ENCODE peak calls at places on chromosomes 7 and 10, in six cellular contexts. E is naive thymus-derived CD4-positive, alpha-beta T cell; W is IMR-90; K is CD8-positive, alpha-beta memory T cell; G is adrenal gland; U is endothelial cell of umbilical vein. A is an unnamed sample. For H3K4me1, the result is how much of the 10 kb centered on the place peaks cover.

GRCh38 chr7:100208911-100209408 is 10.8 kb upstream of the PVRIG start:
- DNase-seq in E (no peak), K (no peak), W (no peak), U (no peak), G (peak), A (no peak)

GRCh38 chr7:18671176-18671575 is 175.6 kb downstream of the HDAC9 start:
- DNase-seq in E (no peak), W (no peak), U (no peak), K (no peak), G (no peak), A (no peak)

GRCh38 chr10:127984944-127985343 is 78.0 kb downstream of the PTPRE start:
- DNase-seq in U (no peak), K (no peak), E (no peak), W (no peak), G (no peak), A (no peak)

GRCh38 chr10:3655528-3655927 is 129.5 kb downstream of the KLF6 start:
- DNase-seq in G (no peak), U (no peak), E (no peak), K (no peak), W (no peak), A (no peak)

GRCh38 chr10:99571816-99572215 is 39.1 kb downstream of the NKX2-3 start:
- DNase-seq in U (no peak), E (no peak), K (no peak), G (no peak), W (no peak), A (no peak)

GRCh38 chr7:107854989-107855388 is 36.0 kb upstream of the DLD start:
- DNase-seq in G (no peak), W (peak), U (peak), K (no peak), E (no peak), A (no peak)

GRCh38 chr7:14833707-14834106 is 68.8 kb downstream of the DGKB start:
- DNase-seq in U (no peak), W (no peak), G (no peak), K (no peak), E (no peak), A (no peak)

GRCh38 chr7:98881561-98882315 is 3.4 kb downstream of the TRRAP start:
- DNase-seq in E (no peak), U (no peak), W (no peak), K (no peak), G (peak), A (no peak)

GRCh38 chr7:47743898-47744612 is 162.1 kb upstream of the TNS3 start:
- DNase-seq in W (no peak), G (peak), E (no peak), U (peak), K (no peak), A (peak)

GRCh38 chr10:104614245-104614831 is 26.8 kb upstream of the SORCS3 start:
- DNase-seq in E (no peak), G (no peak), U (no peak), K (no peak), W (peak), A (no peak)

GRCh38 chr10:71366710-71367109 is 30.0 kb upstream of the CDH23 start:
- DNase-seq in E (no peak), W (no peak), K (no peak), U (no peak), G (no peak), A (no peak)

GRCh38 chr7:69746383-69746782 is 148.1 kb downstream of the AUTS2 start:
- DNase-seq in U (no peak), E (no peak), W (no peak), G (no peak), K (no peak), A (peak)

GRCh38 chr10:6175329-6176055 is 27.2 kb upstream of the PFKFB3 start:
- DNase-seq in W (no peak), U (no peak), E (no peak), K (no peak), G (no peak), A (no peak)

GRCh38 chr10:6174201-6174874 is 28.4 kb upstream of the PFKFB3 start:
- DNase-seq in G (no peak), W (no peak), U (no peak), E (no peak), K (no peak), A (no peak)

GRCh38 chr10:6173203-6173602 is 29.5 kb upstream of the PFKFB3 start:
- DNase-seq in U (no peak), G (no peak), K (peak), E (peak), W (no peak), A (no peak)

GRCh38 chr10:6170638-6171037 is 32.1 kb upstream of the PFKFB3 start:
- DNase-seq in U (peak), W (no peak), K (no peak), E (no peak), G (no peak), A (no peak)

GRCh38 chr10:6171891-6172354 is 30.8 kb upstream of the PFKFB3 start:
- DNase-seq in U (peak), G (peak), W (peak), E (no peak), K (no peak), A (peak)
- H3K27ac ChIP-seq in U (peak), G (no peak), W (no peak), E (no peak), K (no peak), A (peak)

GRCh38 chr10:89889610-89890009 is 188.2 kb downstream of the KIF20B start:
- DNase-seq in K (no peak), W (no peak), U (no peak), G (no peak), E (no peak), A (no peak)
- H3K4me3 ChIP-seq in K (no peak), W (no peak), U (no peak), G (no peak), E (no peak), A (no peak)

GRCh38 chr7:44606341-44607140 is at the start of gene OGDH:
- DNase-seq in G (peak), K (peak), U (peak), W (peak), E (peak), A (peak)
- H3K4me1 ChIP-seq in G (under half), K (under half), U (under half), W (under half), E (under half), A (under half)

DNA sequence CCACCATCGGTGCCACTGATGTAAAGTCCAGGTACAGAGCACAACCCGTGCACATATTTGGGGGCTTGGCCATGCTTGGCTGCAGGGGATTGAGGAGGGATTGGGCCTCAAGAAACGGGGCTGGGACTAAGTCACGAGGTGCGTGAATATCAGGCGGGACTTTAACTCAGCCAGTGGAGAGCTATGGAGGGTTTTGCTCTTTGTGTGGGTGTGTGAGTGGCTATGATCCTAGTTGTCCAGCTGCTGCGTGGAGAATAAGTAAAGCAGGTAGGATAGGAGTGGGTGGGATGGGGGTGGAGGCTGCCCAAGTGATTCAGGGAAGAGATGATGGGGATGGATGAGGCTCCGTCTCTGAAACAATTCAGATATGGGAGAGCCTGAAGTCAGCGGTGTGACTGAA is 1.9 kb upstream of the LFNG start:
- DNase-seq in K (no peak), E (no peak), W (peak), G (no peak), U (no peak), A (no peak)
- H3K27ac ChIP-seq in K (no peak), E (no peak), W (peak), G (no peak), U (no peak), A (no peak)

DNA sequence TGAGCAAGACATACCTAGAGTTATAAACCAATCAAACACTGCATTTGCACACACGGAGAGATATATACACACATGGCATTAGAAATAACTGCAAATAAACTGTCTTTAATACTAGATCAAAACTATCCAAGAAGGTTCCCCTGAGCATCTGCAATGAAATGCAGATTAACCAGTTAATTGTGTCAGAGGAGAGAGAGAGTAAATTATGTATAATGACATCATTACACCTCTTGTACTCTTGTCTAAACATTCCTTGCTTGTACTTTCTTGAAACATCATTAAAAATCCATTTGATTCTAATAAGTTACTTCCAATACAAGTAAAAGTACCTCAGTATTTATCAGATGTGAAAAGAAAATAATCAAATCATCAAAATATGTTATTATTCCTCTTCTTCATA is 932 bp downstream of the ANKRD22 start:
- DNase-seq in W (no peak), E (no peak), K (no peak), U (no peak), G (no peak), A (no peak)
- H3K4me3 ChIP-seq in W (no peak), E (no peak), K (no peak), U (no peak), G (no peak), A (no peak)

GRCh38 chr7:1058311-1058710 is 14.0 kb downstream of the GPR146 start:
- DNase-seq in U (no peak), W (no peak), E (no peak), G (no peak), K (no peak), A (no peak)

GRCh38 chr7:1057416-1058291 is 13.3 kb downstream of the GPR146 start:
- DNase-seq in K (no peak), W (no peak), U (no peak), G (no peak), E (no peak), A (no peak)

GRCh38 chr7:1060315-1061080 is 16.2 kb downstream of the GPR146 start:
- DNase-seq in U (peak), K (no peak), W (no peak), E (no peak), G (peak), A (peak)

GRCh38 chr7:1059200-1060091 is 15.1 kb downstream of the GPR146 start:
- DNase-seq in G (no peak), K (no peak), U (peak), W (no peak), E (no peak), A (peak)

GRCh38 chr7:1058821-1059199 is 14.5 kb downstream of the GPR146 start:
- DNase-seq in E (no peak), W (peak), U (no peak), G (no peak), K (no peak), A (no peak)
- H3K4me1 ChIP-seq in E (under half), W (under half), U (under half), G (under half), K (under half), A (under half)

DNA sequence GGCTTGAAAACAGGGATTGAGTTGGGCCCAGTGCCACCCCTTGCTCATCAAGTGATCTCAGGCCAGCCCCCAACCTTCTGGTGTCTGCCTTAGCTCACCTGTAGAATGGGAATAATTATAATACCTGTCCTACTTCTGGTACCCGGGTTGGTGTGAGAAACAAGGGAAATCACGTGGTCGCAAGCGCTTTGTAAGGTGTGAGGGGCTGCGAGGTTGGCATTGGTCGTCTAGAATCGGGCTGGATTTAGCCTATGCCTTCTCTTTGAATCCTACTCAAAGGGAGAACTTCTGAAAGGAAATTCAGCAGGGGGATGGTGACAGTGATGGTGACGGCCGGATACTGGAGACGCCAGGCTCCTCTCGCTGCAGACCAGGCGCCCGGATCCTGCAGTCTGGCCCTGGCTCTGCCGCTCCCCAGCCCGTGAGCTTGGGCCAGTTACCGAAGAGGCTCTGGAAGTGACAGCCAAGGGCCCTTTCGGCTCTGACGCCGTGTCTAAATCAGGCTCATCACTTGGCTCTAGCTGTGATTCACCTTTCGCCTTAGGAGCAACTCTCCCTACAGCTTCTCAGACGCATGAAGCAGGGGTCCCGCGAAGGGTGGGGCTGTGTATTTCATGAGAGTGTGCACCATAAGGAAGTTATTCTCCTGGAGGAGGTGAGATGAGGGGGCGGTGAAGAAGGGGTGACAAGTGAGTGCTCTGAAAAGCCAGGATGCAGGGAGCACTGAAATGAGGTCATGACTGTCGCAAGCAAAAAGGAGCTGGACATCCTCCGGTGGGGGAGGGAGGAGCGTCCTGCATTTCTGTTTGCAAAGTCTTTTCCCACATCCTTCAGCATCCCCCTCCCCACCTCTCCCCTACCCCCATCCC is 4.0 kb upstream of the CREB5 start:
- DNase-seq in W (peak), G (peak), K (no peak), E (no peak), U (no peak), A (no peak)
- H3K27ac ChIP-seq in W (peak), G (no peak), K (no peak), E (no peak), U (no peak), A (peak)

GRCh38 chr10:79345241-79346011 is 1.8 kb upstream of the PPIF start:
- DNase-seq in W (no peak), G (peak), E (no peak), K (no peak), U (no peak), A (peak)

GRCh38 chr10:79347894-79348639 is 798 bp downstream of the PPIF start:
- DNase-seq in W (peak), G (peak), K (peak), U (peak), E (peak), A (peak)

GRCh38 chr10:79346012-79346340 is 1.3 kb upstream of the PPIF start:
- DNase-seq in E (no peak), G (peak), U (no peak), K (no peak), W (no peak), A (peak)

GRCh38 chr10:79347226-79347893 is at the start of gene PPIF:
- DNase-seq in E (peak), U (peak), G (peak), W (peak), K (peak), A (peak)

DNA sequence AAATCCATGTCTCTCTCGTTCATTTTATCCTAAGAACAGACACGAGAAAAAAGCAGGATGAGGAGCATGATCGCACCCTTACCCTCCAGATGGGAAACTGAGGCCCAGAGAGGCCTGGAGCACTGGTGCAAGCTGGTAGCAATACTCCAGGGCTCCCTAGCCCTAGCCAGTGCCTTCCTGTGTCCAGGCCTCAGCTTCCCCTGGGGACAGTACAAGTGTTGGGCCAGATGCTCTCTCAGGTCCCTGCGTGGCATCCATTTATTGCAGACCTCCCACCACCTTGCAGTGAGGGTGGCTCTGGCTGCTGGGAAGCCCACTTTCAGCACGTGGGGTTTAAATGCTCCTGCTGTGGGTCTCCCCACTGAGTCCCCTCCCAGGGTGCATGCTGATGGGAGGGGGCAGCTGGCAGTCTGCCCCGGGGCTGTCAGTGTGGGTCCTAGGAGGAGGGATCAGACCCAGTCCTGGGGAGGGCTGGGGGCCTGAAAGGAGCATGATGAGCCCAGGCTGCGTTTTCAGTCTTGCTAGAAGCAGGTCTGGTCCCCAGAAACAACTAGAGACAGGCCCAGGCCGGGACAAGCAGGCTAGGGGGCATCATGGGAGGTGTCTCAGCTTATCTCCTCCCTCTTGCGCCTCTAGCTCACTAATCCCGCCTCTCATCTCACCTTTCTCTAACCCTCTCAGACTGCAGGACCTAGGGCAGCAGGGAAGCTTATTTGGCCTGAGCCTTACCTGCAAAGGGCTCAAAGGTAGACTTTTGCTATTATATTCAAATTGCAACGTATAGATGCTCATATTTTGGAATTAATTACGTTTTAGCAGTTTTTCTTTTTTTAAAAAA is 662 bp upstream of the PPIF start:
- DNase-seq in E (no peak), U (no peak), G (peak), W (no peak), K (no peak), A (no peak)
- H3K4me3 ChIP-seq in E (no peak), U (no peak), G (no peak), W (no peak), K (peak), A (peak)

A was measured in upper lobe of left lung.